ENCODE peak calls at places on chromosomes 6 and 20, in ten cellular contexts. One of them, this sample, is unnamed.

GRCh38 chr20:29085625-29086024 is 2171.8 kb upstream of the DEFB115 start:
- DNase-seq in GM12878: no peak
- DNase-seq in IMR-90: no peak
- DNase-seq in left lung: peak; percentile 36
- DNase-seq in HCT116: no peak
- DNase-seq in mammary epithelial cell: no peak
- DNase-seq in endodermal cell: no peak
- DNase-seq in AG04450: no peak
- DNase-seq in psoas muscle: no peak
- DNase-seq in esophagus squamous epithelium: no peak
- DNase-seq in this sample: no peak

GRCh38 chr6:139240161-139241010 is 51.4 kb downstream of the TXLNB start:
- DNase-seq in esophagus squamous epithelium: no peak
- DNase-seq in psoas muscle: no peak
- DNase-seq in AG04450: peak; percentile 89
- DNase-seq in GM12878: no peak
- DNase-seq in endodermal cell: no peak
- DNase-seq in HCT116: no peak
- DNase-seq in IMR-90: peak; percentile 96
- DNase-seq in left lung: no peak
- DNase-seq in mammary epithelial cell: no peak
- DNase-seq in this sample: peak; percentile 50

GRCh38 chr6:157576621-157577390 is 195.8 kb downstream of the ZDHHC14 start:
- DNase-seq in HCT116: no peak
- DNase-seq in AG04450: no peak
- DNase-seq in psoas muscle: no peak
- DNase-seq in endodermal cell: no peak
- DNase-seq in mammary epithelial cell: no peak
- DNase-seq in GM12878: no peak
- DNase-seq in IMR-90: no peak
- DNase-seq in left lung: no peak
- DNase-seq in esophagus squamous epithelium: no peak
- DNase-seq in this sample: no peak

GRCh38 chr6:2102966-2103365 is 142.4 kb downstream of the GMDS start:
- DNase-seq in psoas muscle: no peak
- DNase-seq in left lung: no peak
- DNase-seq in AG04450: no peak
- DNase-seq in GM12878: no peak
- DNase-seq in IMR-90: no peak
- DNase-seq in endodermal cell: no peak
- DNase-seq in esophagus squamous epithelium: no peak
- DNase-seq in HCT116: no peak
- DNase-seq in mammary epithelial cell: no peak
- DNase-seq in this sample: no peak

GRCh38 chr6:167420858-167421766 is 96.2 kb downstream of the TTLL2 start:
- DNase-seq in AG04450: no peak
- DNase-seq in endodermal cell: no peak
- DNase-seq in IMR-90: no peak
- DNase-seq in esophagus squamous epithelium: no peak
- DNase-seq in left lung: peak; percentile 79
- DNase-seq in HCT116: no peak
- DNase-seq in psoas muscle: no peak
- DNase-seq in GM12878: no peak
- DNase-seq in mammary epithelial cell: no peak
- DNase-seq in this sample: peak; percentile 99

GRCh38 chr6:150695652-150696051 is 96.0 kb downstream of the PLEKHG1 start:
- DNase-seq in IMR-90: no peak
- DNase-seq in psoas muscle: no peak
- DNase-seq in esophagus squamous epithelium: no peak
- DNase-seq in GM12878: no peak
- DNase-seq in mammary epithelial cell: peak; percentile 24
- DNase-seq in left lung: no peak
- DNase-seq in AG04450: no peak
- DNase-seq in endodermal cell: no peak
- DNase-seq in HCT116: no peak
- DNase-seq in this sample: no peak

GRCh38 chr6:2914318-2914660 is 11.2 kb upstream of the SERPINB9 start:
- DNase-seq in endodermal cell: peak; percentile 57
- DNase-seq in AG04450: no peak
- DNase-seq in esophagus squamous epithelium: no peak
- DNase-seq in mammary epithelial cell: no peak
- DNase-seq in HCT116: no peak
- DNase-seq in left lung: no peak
- DNase-seq in psoas muscle: no peak
- DNase-seq in IMR-90: no peak
- DNase-seq in GM12878: no peak
- DNase-seq in this sample: peak; percentile 54

GRCh38 chr6:105869835-105870506 is 216.2 kb upstream of the PRDM1 start:
- DNase-seq in HCT116: no peak
- DNase-seq in AG04450: no peak
- DNase-seq in GM12878: no peak
- DNase-seq in left lung: no peak
- DNase-seq in endodermal cell: no peak
- DNase-seq in psoas muscle: no peak
- DNase-seq in IMR-90: no peak
- DNase-seq in esophagus squamous epithelium: no peak
- DNase-seq in mammary epithelial cell: no peak
- DNase-seq in this sample: no peak

DNA sequence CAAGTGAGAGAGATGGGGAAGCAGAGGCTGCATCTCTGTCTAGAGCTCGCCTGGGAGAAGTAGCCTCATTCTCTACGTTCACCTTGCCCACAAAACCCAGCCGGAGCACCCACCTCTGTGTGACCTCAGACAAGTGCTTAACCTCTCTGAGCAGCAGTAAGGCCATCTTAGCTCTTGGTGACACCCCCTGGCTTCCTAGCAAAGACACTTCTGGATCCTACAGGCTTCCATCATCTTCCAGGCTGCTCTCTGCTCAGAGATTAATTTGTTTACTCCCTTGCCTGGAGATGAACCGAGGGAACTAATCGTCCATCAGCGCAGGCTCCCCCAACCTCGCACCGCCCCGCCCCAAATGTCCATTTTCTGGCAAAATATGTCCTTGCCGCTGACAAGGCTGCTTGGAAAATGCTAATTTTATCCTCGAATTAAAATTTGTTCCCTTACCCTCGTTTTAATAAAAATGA is 24.0 kb upstream of the CTNNBL1 start:
- DNase-seq in esophagus squamous epithelium: no peak
- DNase-seq in IMR-90: no peak
- DNase-seq in endodermal cell: no peak
- DNase-seq in AG04450: no peak
- DNase-seq in GM12878: no peak
- DNase-seq in mammary epithelial cell: no peak
- DNase-seq in left lung: no peak
- DNase-seq in HCT116: no peak
- DNase-seq in psoas muscle: no peak
- DNase-seq in this sample: no peak
- H3K4me3 ChIP-seq in esophagus squamous epithelium: peak overlapping the region; percentile 53
- H3K4me3 ChIP-seq in IMR-90: no peak overlapping the region
- H3K4me3 ChIP-seq in endodermal cell: no peak overlapping the region
- H3K4me3 ChIP-seq in AG04450: no peak overlapping the region
- H3K4me3 ChIP-seq in GM12878: no peak overlapping the region
- H3K4me3 ChIP-seq in mammary epithelial cell: no peak overlapping the region
- H3K4me3 ChIP-seq in left lung: peak overlapping the region; percentile 2
- H3K4me3 ChIP-seq in HCT116: no peak overlapping the region
- H3K4me3 ChIP-seq in psoas muscle: peak overlapping the region; percentile 55
- H3K4me3 ChIP-seq in this sample: no peak overlapping the region

GRCh38 chr20:19777311-19777710 is 19.3 kb downstream of the RIN2 start:
- DNase-seq in esophagus squamous epithelium: no peak
- DNase-seq in IMR-90: no peak
- DNase-seq in HCT116: no peak
- DNase-seq in endodermal cell: no peak
- DNase-seq in GM12878: no peak
- DNase-seq in psoas muscle: no peak
- DNase-seq in AG04450: no peak
- DNase-seq in left lung: no peak
- DNase-seq in mammary epithelial cell: no peak
- DNase-seq in this sample: no peak
- H3K27ac ChIP-seq in esophagus squamous epithelium: peak overlapping the region; percentile 68
- H3K27ac ChIP-seq in IMR-90: no peak overlapping the region
- H3K27ac ChIP-seq in HCT116: no peak overlapping the region
- H3K27ac ChIP-seq in endodermal cell: no peak overlapping the region
- H3K27ac ChIP-seq in GM12878: no peak overlapping the region
- H3K27ac ChIP-seq in psoas muscle: peak overlapping the region; percentile 32
- H3K27ac ChIP-seq in AG04450: no peak overlapping the region
- H3K27ac ChIP-seq in left lung: no peak overlapping the region
- H3K27ac ChIP-seq in mammary epithelial cell: no peak overlapping the region
- H3K27ac ChIP-seq in this sample: no peak overlapping the region

GRCh38 chr6:6006428-6007310 is at the start of gene NRN1:
- DNase-seq in HCT116: no peak
- DNase-seq in mammary epithelial cell: peak; percentile 61
- DNase-seq in esophagus squamous epithelium: no peak
- DNase-seq in endodermal cell: peak; percentile 70
- DNase-seq in AG04450: no peak
- DNase-seq in GM12878: no peak
- DNase-seq in left lung: no peak
- DNase-seq in IMR-90: no peak
- DNase-seq in psoas muscle: no peak
- DNase-seq in this sample: no peak
- H3K4me3 ChIP-seq in HCT116: no peak within 1 kb of the TSS
- H3K4me3 ChIP-seq in mammary epithelial cell: no peak within 1 kb of the TSS
- H3K4me3 ChIP-seq in esophagus squamous epithelium: peak within 1 kb of the TSS; percentile 64
- H3K4me3 ChIP-seq in endodermal cell: peak within 1 kb of the TSS; percentile 84
- H3K4me3 ChIP-seq in AG04450: peak within 1 kb of the TSS; percentile 13
- H3K4me3 ChIP-seq in GM12878: peak within 1 kb of the TSS; percentile 70
- H3K4me3 ChIP-seq in left lung: peak within 1 kb of the TSS; percentile 50
- H3K4me3 ChIP-seq in IMR-90: no peak within 1 kb of the TSS
- H3K4me3 ChIP-seq in psoas muscle: peak within 1 kb of the TSS; percentile 65
- H3K4me3 ChIP-seq in this sample: no peak within 1 kb of the TSS

DNA sequence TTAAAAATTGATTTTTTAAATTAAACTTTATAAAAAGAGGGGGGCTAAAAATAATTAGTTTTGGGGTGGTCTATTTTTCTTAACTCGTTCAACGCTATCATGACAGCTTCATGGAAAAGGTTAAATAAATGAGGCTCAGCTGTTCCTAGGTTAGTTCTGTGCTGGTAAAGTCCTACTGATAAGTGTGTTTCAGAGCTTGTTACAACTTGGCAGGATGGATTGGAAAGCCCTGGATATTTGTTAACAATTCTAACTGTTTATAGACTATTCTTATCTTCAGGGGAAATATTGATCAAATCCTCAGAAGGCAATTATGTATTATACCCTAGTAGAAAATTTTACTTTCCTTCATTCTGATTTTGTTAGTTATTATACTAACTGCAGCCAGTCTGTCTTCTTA is 50.4 kb downstream of the IL22RA2 start:
- DNase-seq in endodermal cell: no peak
- DNase-seq in AG04450: no peak
- DNase-seq in psoas muscle: no peak
- DNase-seq in mammary epithelial cell: no peak
- DNase-seq in HCT116: no peak
- DNase-seq in esophagus squamous epithelium: no peak
- DNase-seq in GM12878: no peak
- DNase-seq in left lung: no peak
- DNase-seq in IMR-90: no peak
- DNase-seq in this sample: no peak
- H3K27ac ChIP-seq in endodermal cell: no peak overlapping the region
- H3K27ac ChIP-seq in AG04450: no peak overlapping the region
- H3K27ac ChIP-seq in psoas muscle: no peak overlapping the region
- H3K27ac ChIP-seq in mammary epithelial cell: no peak overlapping the region
- H3K27ac ChIP-seq in HCT116: no peak overlapping the region
- H3K27ac ChIP-seq in esophagus squamous epithelium: no peak overlapping the region
- H3K27ac ChIP-seq in GM12878: peak overlapping the region; percentile 91
- H3K27ac ChIP-seq in left lung: no peak overlapping the region
- H3K27ac ChIP-seq in IMR-90: no peak overlapping the region
- H3K27ac ChIP-seq in this sample: no peak overlapping the region

This sample was measured in small intestine.